ENCODE peak calls at places on chromosomes 2 and 18, in four cellular contexts. B is lung, J is endothelial cell, X is GM12892. A is an unnamed sample.

GRCh38 chr18:60064271-60064670 is 164.5 kb downstream of the PMAIP1 start:
- DNase-seq in X (no peak), B (no peak), J (no peak), A (no peak)

GRCh38 chr2:216031960-216032689 is 18.8 kb upstream of the MREG start:
- DNase-seq in J (no peak), X (no peak), B (no peak), A (no peak)

GRCh38 chr2:198791623-198792022 is 666.1 kb downstream of the SATB2 start:
- DNase-seq in J (no peak), X (no peak), B (no peak), A (no peak)

GRCh38 chr2:179981085-179981484 is 26.0 kb downstream of the CWC22 start:
- DNase-seq in X (no peak), J (no peak), B (no peak), A (no peak)

GRCh38 chr2:40179801-40180200 is 272.1 kb downstream of the SLC8A1 start:
- DNase-seq in X (no peak), B (no peak), J (no peak), A (no peak)

GRCh38 chr2:109335586-109336266 is 206.7 kb downstream of the SH3RF3 start:
- DNase-seq in J (no peak), B (no peak), X (no peak), A (no peak)

GRCh38 chr2:131039908-131040660 is 53.2 kb downstream of the FAM168B start:
- DNase-seq in B (no peak), X (no peak), J (no peak), A (no peak)

GRCh38 chr2:223486741-223487140 is 115.4 kb downstream of the SCG2 start:
- DNase-seq in X (no peak), J (no peak), B (no peak), A (no peak)

GRCh38 chr2:219998099-219998498 is 370.7 kb downstream of the SLC4A3 start:
- DNase-seq in J (no peak), X (no peak), B (no peak), A (no peak)

GRCh38 chr2:183242937-183243336 is 118.7 kb downstream of the NUP35 start:
- DNase-seq in B (no peak), X (no peak), J (no peak), A (no peak)

GRCh38 chr18:79385749-79386341 is 9.9 kb upstream of the NFATC1 start:
- DNase-seq in J (peak), B (no peak), X (no peak), A (no peak)

GRCh38 chr18:44341759-44342158 is 338.9 kb upstream of the SETBP1 start:
- DNase-seq in J (no peak), B (no peak), X (no peak), A (no peak)

GRCh38 chr2:207504513-207505171 is 25.1 kb upstream of the CREB1 start:
- DNase-seq in X (no peak), B (no peak), J (no peak), A (peak)

GRCh38 chr2:236335696-236336574 is 71.7 kb upstream of the ASB18 start:
- DNase-seq in J (no peak), B (no peak), X (no peak), A (no peak)

GRCh38 chr2:219116776-219117646 is 43.6 kb downstream of the NHEJ1 start:
- DNase-seq in J (no peak), B (no peak), X (no peak), A (no peak)

GRCh38 chr18:56789004-56789888 is 138.1 kb downstream of the WDR7 start:
- DNase-seq in X (no peak), B (no peak), J (peak), A (peak)

GRCh38 chr2:53131416-53131815 is 636.2 kb upstream of the CHAC2 start:
- DNase-seq in J (no peak), B (no peak), X (no peak), A (no peak)

GRCh38 chr2:113896791-113897190 is 6.9 kb downstream of the ACTR3 start:
- DNase-seq in B (no peak), J (no peak), X (no peak), A (no peak)

GRCh38 chr2:71802556-71802955 is 345.1 kb downstream of the CYP26B1 start:
- DNase-seq in X (no peak), B (no peak), J (no peak), A (no peak)

GRCh38 chr2:212177724-212178123 is 360.9 kb downstream of the ERBB4 start:
- DNase-seq in B (no peak), J (no peak), X (no peak), A (no peak)

GRCh38 chr18:62485684-62486083 is 37.1 kb upstream of the ZCCHC2 start:
- DNase-seq in J (no peak), X (no peak), B (no peak), A (no peak)

GRCh38 chr2:42125887-42126594 is 43.1 kb upstream of the EML4 start:
- DNase-seq in J (no peak), B (no peak), X (no peak), A (no peak)

GRCh38 chr2:10252202-10252601 is 50.5 kb upstream of the HPCAL1 start:
- DNase-seq in J (no peak), B (no peak), X (no peak), A (no peak)

GRCh38 chr2:39772086-39772811 is 6.8 kb downstream of the THUMPD2 start:
- DNase-seq in J (no peak), X (no peak), B (no peak), A (no peak)

GRCh38 chr2:150403457-150403856 is 84.0 kb downstream of the RND3 start:
- DNase-seq in B (no peak), J (no peak), X (peak), A (no peak)

GRCh38 chr2:72788756-72789155 is 37.1 kb downstream of the EXOC6B start:
- DNase-seq in X (no peak), B (no peak), J (no peak), A (no peak)

GRCh38 chr2:203018181-203018580 is 3.5 kb downstream of the NBEAL1 start:
- DNase-seq in J (no peak), X (no peak), B (no peak), A (no peak)

GRCh38 chr2:184091456-184091855 is 506.9 kb upstream of the ZNF804A start:
- DNase-seq in X (no peak), J (no peak), B (no peak), A (no peak)

GRCh38 chr18:3998698-3999333 is 456.3 kb downstream of the DLGAP1 start:
- DNase-seq in J (peak), X (no peak), B (no peak), A (no peak)

GRCh38 chr18:76972241-76972640 is 149.9 kb downstream of the ZNF236 start:
- DNase-seq in J (no peak), X (no peak), B (no peak), A (no peak)

GRCh38 chr2:196330645-196331044 is 159.3 kb upstream of the STK17B start:
- DNase-seq in B (no peak), J (no peak), X (no peak), A (no peak)

GRCh38 chr2:237932731-237933131 is 34.1 kb upstream of the UBE2F start:
- DNase-seq in X (no peak), J (no peak), B (no peak), A (no peak)

GRCh38 chr2:100588071-100588786 is 25.4 kb downstream of the PDCL3 start:
- DNase-seq in X (no peak), B (no peak), J (no peak), A (no peak)

GRCh38 chr2:203585541-203585940 is 50.4 kb upstream of the RAPH1 start:
- DNase-seq in J (no peak), X (no peak), B (no peak), A (no peak)

GRCh38 chr18:59917422-59917821 is 17.6 kb downstream of the PMAIP1 start:
- DNase-seq in B (no peak), X (no peak), J (no peak), A (no peak)

A was measured in WERI-Rb-1.